ENCODE peak calls at places on chromosomes 2 and 18, in five cellular contexts. A, C, H, E and L are unnamed samples.

GRCh38 chr2:129277188-129277587 is 702.3 kb upstream of the RAB6C start:
- DNase-seq in C (no peak), A (no peak), E (no peak), H (no peak), L (no peak)

GRCh38 chr2:47422016-47422415 is 19.1 kb downstream of the MSH2 start:
- DNase-seq in H (no peak), C (no peak), E (no peak), A (no peak), L (no peak)

GRCh38 chr18:14179306-14179705 is 47.1 kb upstream of the ZNF519 start:
- DNase-seq in H (no peak), A (no peak), C (no peak), E (no peak), L (no peak)

GRCh38 chr2:151946856-151947523 is 118.8 kb upstream of the ARL5A start:
- DNase-seq in E (no peak), C (no peak), H (peak; percentile 42), A (no peak), L (peak; percentile 47)

GRCh38 chr2:3107567-3107966 is 270.1 kb downstream of the EIPR1 start:
- DNase-seq in A (no peak), E (no peak), C (no peak), H (no peak), L (no peak)

GRCh38 chr18:51149605-51150429 is 47.7 kb downstream of the MEX3C start:
- DNase-seq in A (no peak), C (peak; percentile 61), H (no peak), E (no peak), L (no peak)

GRCh38 chr2:79275197-79275596 is 115.6 kb upstream of the REG3A start:
- DNase-seq in E (no peak), C (no peak), H (no peak), A (no peak), L (no peak)

GRCh38 chr18:61694236-61694635 is 198.6 kb downstream of the RNF152 start:
- DNase-seq in C (no peak), A (no peak), H (no peak), E (no peak), L (no peak)

GRCh38 chr18:12750708-12751502 is 48.1 kb downstream of the PSMG2 start:
- DNase-seq in A (no peak), H (no peak), C (no peak), E (no peak), L (no peak)

GRCh38 chr2:153145470-153145869 is 333.1 kb downstream of the RPRM start:
- DNase-seq in C (no peak), H (no peak), E (no peak), A (no peak), L (no peak)

GRCh38 chr2:18626958-18627650 is 37.7 kb upstream of the NT5C1B start:
- DNase-seq in C (no peak), H (no peak), E (no peak), A (no peak), L (no peak)

GRCh38 chr18:61639886-61640285 is 252.9 kb downstream of the RNF152 start:
- DNase-seq in A (no peak), H (no peak), E (no peak), C (no peak), L (no peak)

GRCh38 chr2:197191177-197191947 is 119.2 kb downstream of the ANKRD44 start:
- DNase-seq in H (peak; percentile 77), E (no peak), C (peak; percentile 44), A (no peak), L (peak; percentile 68)

GRCh38 chr2:176552456-176553135 is 283.4 kb downstream of the MTX2 start:
- DNase-seq in A (no peak), E (no peak), H (no peak), C (no peak), L (no peak)

GRCh38 chr18:28581503-28582169 is 404.7 kb upstream of the CDH2 start:
- DNase-seq in A (no peak), E (no peak), C (no peak), H (no peak), L (no peak)

GRCh38 chr2:104443137-104443536 is 410.8 kb upstream of the POU3F3 start:
- DNase-seq in A (no peak), E (no peak), C (no peak), H (no peak), L (no peak)

GRCh38 chr2:127818794-127819425 is 7.9 kb upstream of the WDR33 start:
- DNase-seq in C (peak; percentile 34), A (no peak), E (no peak), H (no peak), L (no peak)

GRCh38 chr2:240956935-240957655 is 41.3 kb upstream of the SNED1 start:
- DNase-seq in H (no peak), C (no peak), A (peak; percentile 34), E (peak; percentile 10), L (no peak)

GRCh38 chr2:27857417-27858172 is 32.6 kb downstream of the RBKS start:
- DNase-seq in C (peak; percentile 78), H (no peak), A (no peak), E (no peak), L (no peak)

GRCh38 chr2:222483513-222484039 is 59.2 kb downstream of the SGPP2 start:
- DNase-seq in E (peak; percentile 22), A (no peak), C (no peak), H (no peak), L (peak; percentile 9)

GRCh38 chr18:55479656-55480420 is 108.2 kb downstream of the TCF4 start:
- DNase-seq in H (no peak), E (no peak), C (no peak), A (no peak), L (no peak)

GRCh38 chr2:238883315-238884004 is 35.6 kb downstream of the TWIST2 start:
- DNase-seq in E (no peak), H (no peak), A (no peak), C (no peak), L (no peak)

GRCh38 chr2:66815886-66816285 is 381.0 kb downstream of the MEIS1 start:
- DNase-seq in C (no peak), E (no peak), H (no peak), A (no peak), L (no peak)

GRCh38 chr2:239303711-239304532 is 96.9 kb downstream of the HDAC4 start:
- DNase-seq in E (no peak), C (no peak), H (no peak), A (no peak), L (peak; percentile 76)

GRCh38 chr2:221415789-221416188 is 156.3 kb downstream of the EPHA4 start:
- DNase-seq in C (no peak), E (no peak), A (no peak), H (no peak), L (no peak)

GRCh38 chr18:59218018-59218417 is 1.9 kb upstream of the GRP start:
- DNase-seq in E (no peak), H (no peak), C (no peak), A (no peak), L (no peak)

GRCh38 chr18:2979871-2980606 is 32.9 kb downstream of the LPIN2 start:
- DNase-seq in H (no peak), E (no peak), C (no peak), A (no peak), L (peak; percentile 58)

GRCh38 chr18:2979027-2979570 is 33.8 kb downstream of the LPIN2 start:
- DNase-seq in H (no peak), A (no peak), C (no peak), E (no peak), L (no peak)

GRCh38 chr18:2978626-2979025 is 34.3 kb downstream of the LPIN2 start:
- DNase-seq in A (no peak), C (no peak), E (no peak), H (peak; percentile 12), L (no peak)

GRCh38 chr18:2976733-2977132 is 36.2 kb downstream of the LPIN2 start:
- DNase-seq in H (no peak), A (no peak), C (no peak), E (no peak), L (no peak)

DNA sequence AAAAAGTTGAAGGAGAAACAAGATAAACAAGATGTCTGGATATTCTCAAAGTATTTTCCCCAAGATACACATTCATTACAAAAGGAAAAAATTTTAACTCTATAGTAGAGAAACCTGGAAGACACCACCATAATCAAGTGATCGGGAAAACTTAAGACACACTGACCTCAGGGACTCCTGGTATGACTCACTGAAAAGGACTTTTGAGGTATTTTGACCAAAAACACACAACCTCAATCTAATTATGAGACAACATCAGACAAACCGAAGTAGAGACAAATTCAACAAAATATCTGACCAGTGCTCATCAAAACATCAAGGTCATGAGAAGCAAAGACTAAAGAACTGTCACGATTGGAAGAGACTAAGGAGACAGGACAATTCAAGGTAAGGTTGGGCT is 34.7 kb downstream of the LPIN2 start:
- DNase-seq in A (no peak), H (no peak), E (no peak), C (no peak), L (peak; percentile 68)
- H3K4me3 ChIP-seq in A (no peak overlapping the region), H (peak overlapping the region; percentile 56), E (peak overlapping the region; percentile 9), C (no peak overlapping the region), L (peak overlapping the region; percentile 46)

DNA sequence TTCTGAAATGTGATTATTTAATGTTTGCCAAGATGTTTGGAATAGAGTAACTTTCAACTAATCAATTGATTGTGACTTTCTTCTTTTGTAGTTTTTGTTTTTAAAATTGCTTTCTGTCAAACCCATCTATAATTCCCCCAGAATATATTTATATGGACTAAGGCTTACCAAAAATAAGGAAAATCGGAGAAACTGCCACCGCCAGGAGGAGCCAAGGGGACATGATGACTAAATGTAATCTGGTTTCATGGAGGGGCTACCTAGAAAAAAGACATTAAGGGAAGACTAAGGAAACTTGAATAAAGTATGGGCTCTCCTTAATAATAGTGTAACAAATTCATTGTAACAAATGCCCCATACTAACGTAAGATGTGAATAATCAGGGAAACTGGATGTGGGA is 19.5 kb downstream of the BOLA3 start:
- DNase-seq in A (no peak), E (no peak), C (no peak), H (no peak), L (no peak)
- TF ChIP-seq CTCF in A (no peak), E (no peak), C (no peak), H (no peak), L (no peak)

GRCh38 chr2:84991404-84992151 is 20.6 kb downstream of the KCMF1 start:
- DNase-seq in H (no peak), C (peak; percentile 51), E (no peak), A (no peak), L (no peak)
- H3K4me3 ChIP-seq in H (no peak overlapping the region), C (no peak overlapping the region), E (no peak overlapping the region), A (no peak overlapping the region), L (no peak overlapping the region)

DNA sequence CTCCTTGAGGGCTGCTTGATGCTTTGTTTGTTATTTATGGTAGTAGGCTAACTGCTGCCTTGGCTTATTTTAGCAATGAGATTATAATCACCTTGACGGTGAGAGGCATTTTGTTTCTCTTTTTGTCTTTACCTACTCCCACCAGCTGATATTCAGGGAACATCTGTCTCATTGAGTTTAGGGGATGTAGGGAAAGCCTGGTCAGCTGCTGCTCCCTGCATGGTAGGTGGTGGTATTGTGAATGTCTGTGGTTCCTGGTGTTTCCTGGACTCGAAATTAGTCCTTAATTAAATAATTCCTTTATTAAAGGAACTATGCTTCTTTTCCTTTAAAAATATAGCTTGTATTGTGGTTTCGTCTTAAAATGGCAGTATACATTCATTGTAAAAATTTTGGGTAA is 77.8 kb downstream of the ADAM23 start:
- DNase-seq in E (no peak), A (no peak), C (no peak), H (no peak), L (no peak)
- TF ChIP-seq CTCF in E (peak; percentile 20), A (peak; percentile 43), C (no peak), H (peak; percentile 6), L (no peak)